ENCODE peak calls at places on chromosomes 4 and X, in seven cellular contexts. C, G, F, E, X, A and B are unnamed samples.

GRCh38 chr4:10106421-10107039 is 10.1 kb downstream of the WDR1 start:
- DNase-seq in C (no peak), A (peak; percentile 54), E (peak; percentile 23), G (peak; percentile 62), F (peak; percentile 71), X (no peak), B (no peak)

GRCh38 chr4:155319506-155319905 is 57.3 kb downstream of the MAP9 start:
- DNase-seq in E (no peak), A (no peak), F (no peak), X (peak; percentile 17), C (no peak), G (no peak), B (no peak)

GRCh38 chrX:154890990-154891639 is 5.0 kb downstream of the F8A1 start:
- DNase-seq in F (no peak), E (no peak), G (no peak), X (no peak), A (no peak), C (no peak), B (no peak)

GRCh38 chrX:7574325-7574724 is 268.6 kb upstream of the VCX start:
- DNase-seq in X (no peak), C (no peak), F (no peak), G (no peak), E (no peak), A (no peak), B (no peak)

GRCh38 chrX:135973548-135974278 is at the start of gene MMGT1:
- DNase-seq in G (peak; percentile 59), E (peak; percentile 62), A (peak; percentile 80), C (peak; percentile 95), X (no peak), F (peak; percentile 81), B (peak; percentile 62)

GRCh38 chr4:123616970-123617392 is 220.4 kb downstream of the SPRY1 start:
- DNase-seq in G (no peak), C (no peak), A (peak; percentile 29), X (no peak), F (peak; percentile 69), E (no peak), B (no peak)

GRCh38 chr4:145843148-145843547 is 95.5 kb downstream of the ZNF827 start:
- DNase-seq in F (no peak), X (no peak), E (no peak), A (no peak), C (no peak), G (no peak), B (no peak)

GRCh38 chr4:84870398-84871163 is 95.9 kb downstream of the WDFY3 start:
- DNase-seq in A (no peak), X (peak; percentile 44), F (no peak), C (no peak), E (no peak), G (peak; percentile 50), B (no peak)

GRCh38 chr4:101346312-101346561 is 1.1 kb downstream of the PPP3CA start:
- DNase-seq in G (no peak), E (peak; percentile 25), X (no peak), C (no peak), A (no peak), F (no peak), B (no peak)

GRCh38 chrX:13000311-13000811 is 25.5 kb downstream of the TMSB4X start:
- DNase-seq in G (no peak), C (no peak), E (no peak), A (no peak), X (no peak), F (peak; percentile 56), B (no peak)

GRCh38 chr4:141643557-141643956 is 7.2 kb downstream of the IL15 start:
- DNase-seq in X (no peak), A (no peak), C (no peak), G (peak; percentile 23), E (no peak), F (no peak), B (no peak)

GRCh38 chrX:80807606-80808159 is 2.0 kb downstream of the BRWD3 start:
- DNase-seq in G (no peak), X (no peak), F (no peak), A (no peak), C (no peak), E (no peak), B (no peak)

GRCh38 chrX:54695231-54695630 is 102.8 kb downstream of the ITIH6 start:
- DNase-seq in E (no peak), X (no peak), F (no peak), C (no peak), A (no peak), G (no peak), B (no peak)

GRCh38 chr4:95217197-95217596 is 331.6 kb downstream of the UNC5C start:
- DNase-seq in G (no peak), A (no peak), E (no peak), C (no peak), F (no peak), X (no peak), B (no peak)

GRCh38 chr4:136893638-136894037 is 638.7 kb downstream of the PCDH18 start:
- DNase-seq in G (no peak), E (no peak), A (no peak), C (no peak), X (no peak), F (no peak), B (no peak)

DNA sequence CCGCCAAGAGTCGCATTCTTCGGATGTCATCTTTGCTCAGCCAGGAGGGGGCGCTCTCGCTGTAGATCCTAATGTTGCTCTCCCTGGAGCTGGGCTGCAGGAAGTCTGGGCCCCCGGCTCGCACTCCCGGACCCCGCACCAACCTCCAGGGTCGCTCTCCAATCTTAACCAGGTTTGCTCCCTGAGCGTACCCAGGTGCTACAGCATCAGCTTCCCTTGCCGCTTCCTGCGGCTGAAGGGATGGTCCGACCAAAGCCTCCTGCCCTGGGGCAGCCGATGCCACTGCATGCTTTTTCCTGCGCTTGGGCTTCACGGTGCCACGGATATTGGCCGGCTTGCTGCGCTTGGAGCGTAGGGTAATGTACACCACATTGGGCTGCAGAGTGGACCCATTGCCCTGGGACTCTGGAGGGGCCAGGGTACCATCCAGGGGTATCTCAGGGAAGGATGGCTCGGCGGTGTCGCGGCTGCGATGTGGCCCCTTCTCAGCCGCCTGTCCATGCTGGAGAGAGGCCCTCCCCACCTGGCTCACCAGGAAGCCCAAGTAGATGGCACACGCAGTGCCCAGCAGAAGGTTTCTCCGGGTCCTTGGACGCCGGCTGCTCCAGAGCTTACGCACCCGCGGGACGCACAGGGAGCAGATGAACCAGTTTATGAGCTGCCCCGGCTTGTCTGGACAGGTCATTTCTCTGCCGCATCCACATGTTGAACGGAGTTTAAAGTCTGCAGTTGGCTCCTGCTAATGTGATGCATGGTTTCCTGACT is 2.0 kb downstream of the GASK1B start:
- DNase-seq in X (no peak), C (peak; percentile 88), A (no peak), G (no peak), F (peak; percentile 65), E (no peak), B (no peak)
- TF ChIP-seq POLR2AphosphoS5 in X (no peak), C (peak; percentile 43), A (peak; percentile 6), G (no peak), F (no peak), E (no peak), B (no peak)

DNA sequence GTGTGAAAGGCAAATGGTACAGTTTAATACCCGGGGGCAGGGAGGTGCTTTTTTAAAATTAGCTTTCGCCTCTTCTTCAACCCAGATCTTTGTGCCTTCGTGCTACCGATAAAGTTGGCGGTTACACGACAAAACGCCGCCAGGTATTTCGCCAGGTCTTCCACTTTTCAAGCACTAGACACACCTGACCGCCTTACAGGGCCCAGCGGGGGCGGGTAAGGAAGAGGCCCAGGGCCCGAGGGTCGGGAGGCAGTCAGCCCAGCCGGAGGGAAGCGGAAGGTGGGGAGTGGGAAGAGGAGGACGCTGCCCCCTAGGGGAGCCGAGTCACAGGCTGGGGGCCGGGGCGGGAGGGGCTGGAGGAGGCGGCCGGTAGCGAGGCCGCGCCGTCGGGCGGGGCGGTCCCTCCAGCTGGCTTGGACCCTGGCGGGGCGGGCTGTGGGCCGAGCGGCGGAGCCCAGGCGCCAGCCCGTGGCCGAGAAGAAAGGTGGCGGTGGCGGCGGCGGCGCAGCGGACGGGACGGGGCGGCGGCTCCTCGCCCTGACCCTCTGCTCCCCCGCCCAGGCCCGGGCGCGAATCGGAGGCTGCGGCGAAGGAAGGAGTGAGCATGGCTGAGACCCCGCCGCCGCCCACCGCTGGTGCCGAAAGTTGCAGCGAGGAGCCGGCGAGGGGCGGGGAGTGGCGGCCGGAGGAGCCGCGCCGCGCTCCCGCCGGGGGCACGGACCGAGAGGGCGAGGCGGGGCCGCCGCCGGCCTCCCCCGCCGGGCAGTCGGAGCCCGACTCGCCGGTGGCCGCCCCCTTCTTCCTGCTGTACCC is 16.2 kb downstream of the UTP3 start:
- DNase-seq in E (peak; percentile 54), A (peak; percentile 82), X (no peak), C (peak; percentile 95), F (peak; percentile 91), G (peak; percentile 42), B (peak; percentile 61)
- TF ChIP-seq POLR2A in E (no peak), A (no peak), X (peak; percentile 64), C (no peak), F (peak; percentile 67), G (no peak), B (no peak)

DNA sequence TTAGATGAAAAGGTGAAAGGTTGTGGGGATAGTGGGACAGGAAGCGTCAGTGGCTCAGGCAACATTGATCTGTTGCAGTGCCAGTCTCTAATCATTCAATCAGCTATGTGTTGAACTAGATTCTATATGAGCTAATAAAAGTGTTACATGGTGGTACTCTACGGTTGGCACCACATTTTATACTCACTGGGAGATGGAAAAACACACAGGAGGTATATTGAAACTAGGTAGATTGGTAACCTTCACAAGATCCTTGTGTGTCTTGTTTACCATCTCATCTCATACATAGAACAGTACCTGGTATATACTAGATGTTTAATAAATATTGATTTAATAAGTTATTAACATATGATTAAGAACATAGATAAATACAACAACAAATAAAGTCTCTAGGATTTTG is 152.7 kb downstream of the NAA11 start:
- DNase-seq in C (no peak), A (no peak), F (no peak), X (no peak), G (no peak), E (no peak), B (no peak)
- TF ChIP-seq POLR2AphosphoS5 in C (no peak), A (no peak), F (no peak), X (no peak), G (no peak), E (no peak), B (no peak)

GRCh38 chrX:108558217-108558616 is 118.6 kb downstream of the COL4A5 start:
- DNase-seq in G (no peak), A (no peak), C (no peak), F (no peak), X (no peak), E (no peak), B (no peak)

DNA sequence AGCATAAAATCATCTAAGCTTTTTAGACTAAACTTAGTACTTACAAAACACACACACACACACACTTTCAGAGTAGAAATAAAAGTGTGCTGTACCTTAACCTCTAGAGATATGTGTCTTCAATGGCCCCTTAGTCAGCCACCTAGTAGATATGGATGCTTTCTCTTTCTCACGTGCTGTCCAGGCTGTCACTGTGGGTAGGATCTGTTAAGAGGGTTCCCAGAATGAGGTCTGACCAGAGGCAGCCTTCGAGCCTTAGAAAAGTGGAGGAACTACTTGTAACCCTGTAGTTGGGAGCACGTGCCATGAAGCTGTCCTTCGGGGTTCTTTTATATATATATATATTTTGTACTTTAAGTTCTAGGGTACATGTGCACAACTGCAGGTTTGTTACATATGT is 118.0 kb downstream of the COL4A5 start:
- DNase-seq in A (no peak), E (no peak), F (no peak), X (no peak), C (no peak), G (no peak), B (no peak)
- TF ChIP-seq POLR2A in A (no peak), E (no peak), F (no peak), X (no peak), C (no peak), G (no peak), B (no peak)